ENCODE peak calls at places on chromosomes 4 and X, in seven cellular contexts. One of them, this sample, is unnamed. For H3K27me3, the result is how much of the 10 kb centered on the place peaks cover.

GRCh38 chr4:15778191-15778741 is at the start of gene CD38:
- DNase-seq in prostate gland: peak
- DNase-seq in fibroblast of lung: no peak
- DNase-seq in aorta: peak
- DNase-seq in HL-60: no peak
- DNase-seq in right lobe of liver: peak
- DNase-seq in adrenal gland: no peak
- DNase-seq in this sample: no peak

GRCh38 chr4:107442538-107443083 is 277.4 kb downstream of the PAPSS1 start:
- DNase-seq in prostate gland: peak
- DNase-seq in fibroblast of lung: no peak
- DNase-seq in aorta: no peak
- DNase-seq in HL-60: no peak
- DNase-seq in right lobe of liver: no peak
- DNase-seq in adrenal gland: no peak
- DNase-seq in this sample: no peak

GRCh38 chr4:139523076-139523475 is 32.9 kb downstream of the SETD7 start:
- DNase-seq in prostate gland: no peak
- DNase-seq in fibroblast of lung: peak
- DNase-seq in aorta: no peak
- DNase-seq in HL-60: no peak
- DNase-seq in right lobe of liver: no peak
- DNase-seq in adrenal gland: no peak
- DNase-seq in this sample: no peak

GRCh38 chrX:130343411-130343810 is 3.7 kb downstream of the SLC25A14 start:
- DNase-seq in prostate gland: no peak
- DNase-seq in fibroblast of lung: peak
- DNase-seq in aorta: no peak
- DNase-seq in HL-60: no peak
- DNase-seq in right lobe of liver: no peak
- DNase-seq in adrenal gland: no peak
- DNase-seq in this sample: no peak

GRCh38 chr4:83331959-83332358 is 2.7 kb downstream of the HPSE start:
- DNase-seq in prostate gland: no peak
- DNase-seq in fibroblast of lung: no peak
- DNase-seq in aorta: no peak
- DNase-seq in HL-60: no peak
- DNase-seq in right lobe of liver: no peak
- DNase-seq in adrenal gland: no peak
- DNase-seq in this sample: no peak

GRCh38 chr4:183765121-183765990 is 106.3 kb downstream of the TRAPPC11 start:
- DNase-seq in prostate gland: peak
- DNase-seq in fibroblast of lung: peak
- DNase-seq in aorta: no peak
- DNase-seq in HL-60: no peak
- DNase-seq in right lobe of liver: no peak
- DNase-seq in adrenal gland: no peak
- DNase-seq in this sample: no peak

GRCh38 chrX:37959212-37960021 is 46.9 kb upstream of the SYTL5 start:
- DNase-seq in prostate gland: no peak
- DNase-seq in fibroblast of lung: no peak
- DNase-seq in aorta: no peak
- DNase-seq in HL-60: no peak
- DNase-seq in right lobe of liver: no peak
- DNase-seq in adrenal gland: no peak
- DNase-seq in this sample: no peak

GRCh38 chrX:77174680-77175336 is 272.4 kb upstream of the FGF16 start:
- DNase-seq in prostate gland: no peak
- DNase-seq in fibroblast of lung: no peak
- DNase-seq in aorta: no peak
- DNase-seq in HL-60: no peak
- DNase-seq in right lobe of liver: no peak
- DNase-seq in adrenal gland: no peak
- DNase-seq in this sample: no peak

GRCh38 chrX:118239471-118239870 is 106.4 kb upstream of the WDR44 start:
- DNase-seq in prostate gland: no peak
- DNase-seq in fibroblast of lung: peak
- DNase-seq in aorta: no peak
- DNase-seq in HL-60: no peak
- DNase-seq in right lobe of liver: no peak
- DNase-seq in adrenal gland: no peak
- DNase-seq in this sample: no peak

GRCh38 chr4:76582074-76582816 is 147.2 kb downstream of the SHROOM3 start:
- DNase-seq in prostate gland: no peak
- DNase-seq in fibroblast of lung: no peak
- DNase-seq in aorta: no peak
- DNase-seq in HL-60: no peak
- DNase-seq in right lobe of liver: no peak
- DNase-seq in adrenal gland: no peak
- DNase-seq in this sample: no peak

GRCh38 chr4:75255261-75255660 is 258.9 kb downstream of the RCHY1 start:
- DNase-seq in prostate gland: no peak
- DNase-seq in fibroblast of lung: no peak
- DNase-seq in aorta: no peak
- DNase-seq in HL-60: no peak
- DNase-seq in right lobe of liver: no peak
- DNase-seq in adrenal gland: no peak
- DNase-seq in this sample: no peak

GRCh38 chr4:27027428-27027827 is 166.8 kb downstream of the STIM2 start:
- DNase-seq in prostate gland: no peak
- DNase-seq in fibroblast of lung: no peak
- DNase-seq in aorta: no peak
- DNase-seq in HL-60: no peak
- DNase-seq in right lobe of liver: no peak
- DNase-seq in adrenal gland: no peak
- DNase-seq in this sample: no peak

GRCh38 chr4:150593996-150594395 is 12.0 kb downstream of the MAB21L2 start:
- DNase-seq in prostate gland: no peak
- DNase-seq in fibroblast of lung: peak
- DNase-seq in aorta: no peak
- DNase-seq in HL-60: no peak
- DNase-seq in right lobe of liver: no peak
- DNase-seq in adrenal gland: no peak
- DNase-seq in this sample: no peak

GRCh38 chrX:37993857-37994619 is 12.3 kb upstream of the SYTL5 start:
- DNase-seq in prostate gland: peak
- DNase-seq in fibroblast of lung: no peak
- DNase-seq in aorta: no peak
- DNase-seq in HL-60: peak
- DNase-seq in right lobe of liver: no peak
- DNase-seq in adrenal gland: no peak
- DNase-seq in this sample: peak

GRCh38 chr4:99810536-99810935 is 6.1 kb upstream of the DAPP1 start:
- DNase-seq in prostate gland: no peak
- DNase-seq in fibroblast of lung: no peak
- DNase-seq in aorta: no peak
- DNase-seq in HL-60: no peak
- DNase-seq in right lobe of liver: no peak
- DNase-seq in adrenal gland: no peak
- DNase-seq in this sample: no peak

GRCh38 chrX:43008356-43008755 is 230.4 kb upstream of the PPP1R2C start:
- DNase-seq in prostate gland: no peak
- DNase-seq in fibroblast of lung: no peak
- DNase-seq in aorta: no peak
- DNase-seq in HL-60: no peak
- DNase-seq in right lobe of liver: no peak
- DNase-seq in adrenal gland: no peak
- DNase-seq in this sample: no peak

GRCh38 chr4:122045533-122045932 is 93.7 kb upstream of the TRPC3 start:
- DNase-seq in prostate gland: no peak
- DNase-seq in fibroblast of lung: peak
- DNase-seq in aorta: no peak
- DNase-seq in HL-60: peak
- DNase-seq in right lobe of liver: no peak
- DNase-seq in adrenal gland: peak
- DNase-seq in this sample: no peak

GRCh38 chr4:98557497-98557896 is 100.9 kb downstream of the TSPAN5 start:
- DNase-seq in prostate gland: no peak
- DNase-seq in fibroblast of lung: peak
- DNase-seq in aorta: no peak
- DNase-seq in HL-60: no peak
- DNase-seq in right lobe of liver: no peak
- DNase-seq in adrenal gland: no peak
- DNase-seq in this sample: no peak

GRCh38 chr4:4855293-4856070 is 4.0 kb upstream of the MSX1 start:
- DNase-seq in prostate gland: no peak
- DNase-seq in fibroblast of lung: no peak
- DNase-seq in aorta: no peak
- DNase-seq in HL-60: no peak
- DNase-seq in right lobe of liver: no peak
- DNase-seq in adrenal gland: no peak
- DNase-seq in this sample: no peak
- H3K27me3 ChIP-seq in prostate gland: under half
- H3K27me3 ChIP-seq in fibroblast of lung: under half
- H3K27me3 ChIP-seq in aorta: under half
- H3K27me3 ChIP-seq in HL-60: half or more
- H3K27me3 ChIP-seq in right lobe of liver: half or more
- H3K27me3 ChIP-seq in adrenal gland: half or more
- H3K27me3 ChIP-seq in this sample: under half

GRCh38 chr4:577499-578450 is 1.7 kb upstream of the TMEM271 start:
- DNase-seq in prostate gland: no peak
- DNase-seq in fibroblast of lung: peak
- DNase-seq in aorta: no peak
- DNase-seq in HL-60: peak
- DNase-seq in right lobe of liver: no peak
- DNase-seq in adrenal gland: no peak
- DNase-seq in this sample: no peak

GRCh38 chr4:574346-575161 is 1.5 kb downstream of the TMEM271 start:
- DNase-seq in prostate gland: no peak
- DNase-seq in fibroblast of lung: no peak
- DNase-seq in aorta: no peak
- DNase-seq in HL-60: no peak
- DNase-seq in right lobe of liver: no peak
- DNase-seq in adrenal gland: no peak
- DNase-seq in this sample: no peak

GRCh38 chr4:575281-576141 is 584 bp downstream of the TMEM271 start:
- DNase-seq in prostate gland: no peak
- DNase-seq in fibroblast of lung: peak
- DNase-seq in aorta: no peak
- DNase-seq in HL-60: no peak
- DNase-seq in right lobe of liver: no peak
- DNase-seq in adrenal gland: peak
- DNase-seq in this sample: peak

GRCh38 chr4:576991-577498 is 950 bp upstream of the TMEM271 start:
- DNase-seq in prostate gland: no peak
- DNase-seq in fibroblast of lung: no peak
- DNase-seq in aorta: no peak
- DNase-seq in HL-60: no peak
- DNase-seq in right lobe of liver: no peak
- DNase-seq in adrenal gland: no peak
- DNase-seq in this sample: no peak

GRCh38 chr4:576245-576821 is at the start of gene TMEM271:
- DNase-seq in prostate gland: no peak
- DNase-seq in fibroblast of lung: no peak
- DNase-seq in aorta: no peak
- DNase-seq in HL-60: no peak
- DNase-seq in right lobe of liver: no peak
- DNase-seq in adrenal gland: no peak
- DNase-seq in this sample: no peak
- H3K27me3 ChIP-seq in prostate gland: under half
- H3K27me3 ChIP-seq in fibroblast of lung: under half
- H3K27me3 ChIP-seq in aorta: under half
- H3K27me3 ChIP-seq in HL-60: under half
- H3K27me3 ChIP-seq in right lobe of liver: under half
- H3K27me3 ChIP-seq in adrenal gland: half or more
- H3K27me3 ChIP-seq in this sample: under half

GRCh38 chr4:153787156-153787555 is 1.7 kb downstream of the SFRP2 start:
- DNase-seq in prostate gland: no peak
- DNase-seq in fibroblast of lung: no peak
- DNase-seq in aorta: no peak
- DNase-seq in HL-60: no peak
- DNase-seq in right lobe of liver: no peak
- DNase-seq in adrenal gland: no peak
- DNase-seq in this sample: no peak

GRCh38 chr4:153789741-153790651 is 1.1 kb upstream of the SFRP2 start:
- DNase-seq in prostate gland: no peak
- DNase-seq in fibroblast of lung: no peak
- DNase-seq in aorta: no peak
- DNase-seq in HL-60: no peak
- DNase-seq in right lobe of liver: no peak
- DNase-seq in adrenal gland: no peak
- DNase-seq in this sample: no peak

GRCh38 chr4:153785830-153786721 is 2.8 kb downstream of the SFRP2 start:
- DNase-seq in prostate gland: no peak
- DNase-seq in fibroblast of lung: peak
- DNase-seq in aorta: no peak
- DNase-seq in HL-60: no peak
- DNase-seq in right lobe of liver: no peak
- DNase-seq in adrenal gland: no peak
- DNase-seq in this sample: no peak

GRCh38 chr4:153788419-153789276 is at the start of gene SFRP2:
- DNase-seq in prostate gland: no peak
- DNase-seq in fibroblast of lung: no peak
- DNase-seq in aorta: peak
- DNase-seq in HL-60: no peak
- DNase-seq in right lobe of liver: no peak
- DNase-seq in adrenal gland: no peak
- DNase-seq in this sample: peak

GRCh38 chr4:153788064-153788418 is 842 bp downstream of the SFRP2 start:
- DNase-seq in prostate gland: no peak
- DNase-seq in fibroblast of lung: no peak
- DNase-seq in aorta: no peak
- DNase-seq in HL-60: no peak
- DNase-seq in right lobe of liver: no peak
- DNase-seq in adrenal gland: no peak
- DNase-seq in this sample: no peak
- H3K27me3 ChIP-seq in prostate gland: under half
- H3K27me3 ChIP-seq in fibroblast of lung: under half
- H3K27me3 ChIP-seq in aorta: under half
- H3K27me3 ChIP-seq in HL-60: half or more
- H3K27me3 ChIP-seq in right lobe of liver: half or more
- H3K27me3 ChIP-seq in adrenal gland: half or more
- H3K27me3 ChIP-seq in this sample: under half

GRCh38 chr4:123667991-123668390 is 271.4 kb downstream of the SPRY1 start:
- DNase-seq in prostate gland: no peak
- DNase-seq in fibroblast of lung: no peak
- DNase-seq in aorta: no peak
- DNase-seq in HL-60: no peak
- DNase-seq in right lobe of liver: no peak
- DNase-seq in adrenal gland: no peak
- DNase-seq in this sample: no peak

GRCh38 chr4:123662827-123663226 is 266.2 kb downstream of the SPRY1 start:
- DNase-seq in prostate gland: no peak
- DNase-seq in fibroblast of lung: no peak
- DNase-seq in aorta: no peak
- DNase-seq in HL-60: no peak
- DNase-seq in right lobe of liver: no peak
- DNase-seq in adrenal gland: no peak
- DNase-seq in this sample: no peak

GRCh38 chr4:123661080-123661737 is 264.6 kb downstream of the SPRY1 start:
- DNase-seq in prostate gland: no peak
- DNase-seq in fibroblast of lung: peak
- DNase-seq in aorta: no peak
- DNase-seq in HL-60: no peak
- DNase-seq in right lobe of liver: no peak
- DNase-seq in adrenal gland: no peak
- DNase-seq in this sample: no peak

GRCh38 chr4:123667496-123667895 is 270.9 kb downstream of the SPRY1 start:
- DNase-seq in prostate gland: no peak
- DNase-seq in fibroblast of lung: peak
- DNase-seq in aorta: no peak
- DNase-seq in HL-60: no peak
- DNase-seq in right lobe of liver: no peak
- DNase-seq in adrenal gland: no peak
- DNase-seq in this sample: no peak

GRCh38 chr4:123666486-123666885 is 269.9 kb downstream of the SPRY1 start:
- DNase-seq in prostate gland: no peak
- DNase-seq in fibroblast of lung: no peak
- DNase-seq in aorta: no peak
- DNase-seq in HL-60: no peak
- DNase-seq in right lobe of liver: no peak
- DNase-seq in adrenal gland: no peak
- DNase-seq in this sample: no peak
- H3K27me3 ChIP-seq in prostate gland: under half
- H3K27me3 ChIP-seq in fibroblast of lung: under half
- H3K27me3 ChIP-seq in aorta: under half
- H3K27me3 ChIP-seq in HL-60: under half
- H3K27me3 ChIP-seq in right lobe of liver: under half
- H3K27me3 ChIP-seq in adrenal gland: under half
- H3K27me3 ChIP-seq in this sample: under half